ENCODE peak calls at places on chromosomes 5 and 9, in five cellular contexts. One of them, this sample, is unnamed.
A peak's percentile ranks its signal among the peaks of the same experiment; 100 is the strongest.

GRCh38 chr5:119486-120097 is 27.6 kb downstream of the PLEKHG4B start:
- DNase-seq in astrocyte: no peak
- DNase-seq in fibroblast of lung: no peak
- DNase-seq in GM13977: no peak
- DNase-seq in astrocyte of the cerebellum: no peak
- DNase-seq in this sample: no peak

GRCh38 chr5:150836703-150837102 is 9.6 kb upstream of the IRGM start:
- DNase-seq in astrocyte: no peak
- DNase-seq in fibroblast of lung: no peak
- DNase-seq in GM13977: no peak
- DNase-seq in astrocyte of the cerebellum: no peak
- DNase-seq in this sample: no peak

GRCh38 chr9:32866292-32866691 is 83.0 kb downstream of the TMEM215 start:
- DNase-seq in astrocyte: peak; percentile 52
- DNase-seq in fibroblast of lung: no peak
- DNase-seq in GM13977: no peak
- DNase-seq in astrocyte of the cerebellum: no peak
- DNase-seq in this sample: no peak

GRCh38 chr5:76801159-76801802 is 17.5 kb upstream of the F2RL1 start:
- DNase-seq in astrocyte: peak; percentile 94
- DNase-seq in fibroblast of lung: peak; percentile 81
- DNase-seq in GM13977: no peak
- DNase-seq in astrocyte of the cerebellum: peak; percentile 76
- DNase-seq in this sample: no peak

GRCh38 chr5:143023447-143024096 is 253.4 kb downstream of the ARHGAP26 start:
- DNase-seq in astrocyte: no peak
- DNase-seq in fibroblast of lung: peak; percentile 79
- DNase-seq in GM13977: no peak
- DNase-seq in astrocyte of the cerebellum: no peak
- DNase-seq in this sample: no peak

GRCh38 chr9:15244001-15244441 is 63.0 kb downstream of the TTC39B start:
- DNase-seq in astrocyte: peak; percentile 48
- DNase-seq in fibroblast of lung: peak; percentile 67
- DNase-seq in GM13977: no peak
- DNase-seq in astrocyte of the cerebellum: peak; percentile 11
- DNase-seq in this sample: no peak

GRCh38 chr9:7735311-7735710 is 64.3 kb downstream of the DMAC1 start:
- DNase-seq in astrocyte: no peak
- DNase-seq in fibroblast of lung: no peak
- DNase-seq in GM13977: no peak
- DNase-seq in astrocyte of the cerebellum: no peak
- DNase-seq in this sample: no peak

GRCh38 chr9:78566948-78567675 is 270.2 kb downstream of the PSAT1 start:
- DNase-seq in astrocyte: peak; percentile 60
- DNase-seq in fibroblast of lung: peak; percentile 79
- DNase-seq in GM13977: no peak
- DNase-seq in astrocyte of the cerebellum: no peak
- DNase-seq in this sample: no peak

GRCh38 chr5:34552686-34553085 is 103.4 kb upstream of the RAI14 start:
- DNase-seq in astrocyte: no peak
- DNase-seq in fibroblast of lung: no peak
- DNase-seq in GM13977: no peak
- DNase-seq in astrocyte of the cerebellum: no peak
- DNase-seq in this sample: no peak

GRCh38 chr5:68182534-68182933 is 33.0 kb upstream of the PIK3R1 start:
- DNase-seq in astrocyte: no peak
- DNase-seq in fibroblast of lung: no peak
- DNase-seq in GM13977: no peak
- DNase-seq in astrocyte of the cerebellum: no peak
- DNase-seq in this sample: no peak

GRCh38 chr9:136463578-136463977 is 19.3 kb downstream of the SEC16A start:
- DNase-seq in astrocyte: no peak
- DNase-seq in fibroblast of lung: no peak
- DNase-seq in GM13977: no peak
- DNase-seq in astrocyte of the cerebellum: no peak
- DNase-seq in this sample: no peak

GRCh38 chr5:1474183-1474839 is 29.1 kb upstream of the SLC6A3 start:
- DNase-seq in astrocyte: no peak
- DNase-seq in fibroblast of lung: no peak
- DNase-seq in GM13977: no peak
- DNase-seq in astrocyte of the cerebellum: no peak
- DNase-seq in this sample: no peak

GRCh38 chr9:110615526-110615925 is 36.0 kb upstream of the SVEP1 start:
- DNase-seq in astrocyte: peak; percentile 77
- DNase-seq in fibroblast of lung: no peak
- DNase-seq in GM13977: no peak
- DNase-seq in astrocyte of the cerebellum: peak; percentile 82
- DNase-seq in this sample: no peak

GRCh38 chr5:138663561-138663960 is 88.4 kb upstream of the HSPA9 start:
- DNase-seq in astrocyte: no peak
- DNase-seq in fibroblast of lung: no peak
- DNase-seq in GM13977: no peak
- DNase-seq in astrocyte of the cerebellum: no peak
- DNase-seq in this sample: no peak

GRCh38 chr5:67234671-67235176 is 38.1 kb upstream of the CD180 start:
- DNase-seq in astrocyte: peak; percentile 87
- DNase-seq in fibroblast of lung: peak; percentile 87
- DNase-seq in GM13977: no peak
- DNase-seq in astrocyte of the cerebellum: peak; percentile 95
- DNase-seq in this sample: no peak

GRCh38 chr5:151620463-151620844 is 29.3 kb upstream of the FAT2 start:
- DNase-seq in astrocyte: no peak
- DNase-seq in fibroblast of lung: no peak
- DNase-seq in GM13977: no peak
- DNase-seq in astrocyte of the cerebellum: no peak
- DNase-seq in this sample: no peak

GRCh38 chr9:135087489-135087791 is at the start of gene OLFM1:
- DNase-seq in astrocyte: peak; percentile 41
- DNase-seq in fibroblast of lung: peak; percentile 47
- DNase-seq in GM13977: peak; percentile 71
- DNase-seq in astrocyte of the cerebellum: no peak
- DNase-seq in this sample: peak; percentile 81

GRCh38 chr5:141875795-141876627 is 2.2 kb downstream of the PCDH1 start:
- DNase-seq in astrocyte: no peak
- DNase-seq in fibroblast of lung: no peak
- DNase-seq in GM13977: no peak
- DNase-seq in astrocyte of the cerebellum: no peak
- DNase-seq in this sample: peak; percentile 66

GRCh38 chr5:10056228-10056760 is 193.4 kb downstream of the ATPSCKMT start:
- DNase-seq in astrocyte: no peak
- DNase-seq in fibroblast of lung: no peak
- DNase-seq in GM13977: no peak
- DNase-seq in astrocyte of the cerebellum: no peak
- DNase-seq in this sample: no peak

GRCh38 chr9:85900504-85901201 is 40.3 kb upstream of the NAA35 start:
- DNase-seq in astrocyte: peak; percentile 4
- DNase-seq in fibroblast of lung: peak; percentile 47
- DNase-seq in GM13977: peak; percentile 39
- DNase-seq in astrocyte of the cerebellum: no peak
- DNase-seq in this sample: no peak

GRCh38 chr5:66138572-66139116 is 5.5 kb upstream of the SREK1 start:
- DNase-seq in astrocyte: no peak
- DNase-seq in fibroblast of lung: no peak
- DNase-seq in GM13977: no peak
- DNase-seq in astrocyte of the cerebellum: no peak
- DNase-seq in this sample: no peak

GRCh38 chr5:29307498-29307897 is 1886.0 kb upstream of the CDH6 start:
- DNase-seq in astrocyte: no peak
- DNase-seq in fibroblast of lung: no peak
- DNase-seq in GM13977: no peak
- DNase-seq in astrocyte of the cerebellum: no peak
- DNase-seq in this sample: no peak

GRCh38 chr5:29902859-29903258 is 1290.6 kb upstream of the CDH6 start:
- DNase-seq in astrocyte: no peak
- DNase-seq in fibroblast of lung: no peak
- DNase-seq in GM13977: no peak
- DNase-seq in astrocyte of the cerebellum: no peak
- DNase-seq in this sample: no peak

GRCh38 chr5:56854920-56855319 is 39.6 kb downstream of the MAP3K1 start:
- DNase-seq in astrocyte: no peak
- DNase-seq in fibroblast of lung: no peak
- DNase-seq in GM13977: no peak
- DNase-seq in astrocyte of the cerebellum: no peak
- DNase-seq in this sample: no peak

GRCh38 chr9:72588336-72588735 is 66.9 kb downstream of the TMC1 start:
- DNase-seq in astrocyte: peak; percentile 53
- DNase-seq in fibroblast of lung: peak; percentile 54
- DNase-seq in GM13977: no peak
- DNase-seq in astrocyte of the cerebellum: peak; percentile 60
- DNase-seq in this sample: no peak

GRCh38 chr5:176151286-176151685 is 86.9 kb upstream of the SIMC1 start:
- DNase-seq in astrocyte: peak; percentile 59
- DNase-seq in fibroblast of lung: peak; percentile 49
- DNase-seq in GM13977: no peak
- DNase-seq in astrocyte of the cerebellum: no peak
- DNase-seq in this sample: no peak

GRCh38 chr5:9160747-9161146 is 385.1 kb downstream of the SEMA5A start:
- DNase-seq in astrocyte: no peak
- DNase-seq in fibroblast of lung: no peak
- DNase-seq in GM13977: no peak
- DNase-seq in astrocyte of the cerebellum: no peak
- DNase-seq in this sample: no peak

GRCh38 chr5:140883927-140884697 is 2.2 kb downstream of the PCDHA13 start:
- DNase-seq in astrocyte: no peak
- DNase-seq in fibroblast of lung: no peak
- DNase-seq in GM13977: peak; percentile 5
- DNase-seq in astrocyte of the cerebellum: no peak
- DNase-seq in this sample: no peak

GRCh38 chr5:59092758-59093157 is 509.9 kb downstream of the RAB3C start:
- DNase-seq in astrocyte: no peak
- DNase-seq in fibroblast of lung: peak; percentile 40
- DNase-seq in GM13977: no peak
- DNase-seq in astrocyte of the cerebellum: no peak
- DNase-seq in this sample: no peak

GRCh38 chr9:131992906-131993657 is 86.6 kb downstream of the MED27 start:
- DNase-seq in astrocyte: no peak
- DNase-seq in fibroblast of lung: no peak
- DNase-seq in GM13977: no peak
- DNase-seq in astrocyte of the cerebellum: no peak
- DNase-seq in this sample: no peak

GRCh38 chr9:9061599-9061998 is 1262.0 kb upstream of the DMAC1 start:
- DNase-seq in astrocyte: no peak
- DNase-seq in fibroblast of lung: no peak
- DNase-seq in GM13977: no peak
- DNase-seq in astrocyte of the cerebellum: no peak
- DNase-seq in this sample: no peak

GRCh38 chr5:4662845-4663244 is 477.3 kb upstream of the ADAMTS16 start:
- DNase-seq in astrocyte: peak; percentile 49
- DNase-seq in fibroblast of lung: no peak
- DNase-seq in GM13977: no peak
- DNase-seq in astrocyte of the cerebellum: no peak
- DNase-seq in this sample: no peak

GRCh38 chr9:36100532-36100931 is 36.0 kb upstream of the GLIPR2 start:
- DNase-seq in astrocyte: peak; percentile 75
- DNase-seq in fibroblast of lung: no peak
- DNase-seq in GM13977: no peak
- DNase-seq in astrocyte of the cerebellum: peak; percentile 15
- DNase-seq in this sample: no peak
- TF ChIP-seq CTCF in astrocyte: peak; percentile 25
- TF ChIP-seq CTCF in fibroblast of lung: no peak
- TF ChIP-seq CTCF in GM13977: no peak
- TF ChIP-seq CTCF in astrocyte of the cerebellum: peak; percentile 19
- TF ChIP-seq CTCF in this sample: no peak

DNA sequence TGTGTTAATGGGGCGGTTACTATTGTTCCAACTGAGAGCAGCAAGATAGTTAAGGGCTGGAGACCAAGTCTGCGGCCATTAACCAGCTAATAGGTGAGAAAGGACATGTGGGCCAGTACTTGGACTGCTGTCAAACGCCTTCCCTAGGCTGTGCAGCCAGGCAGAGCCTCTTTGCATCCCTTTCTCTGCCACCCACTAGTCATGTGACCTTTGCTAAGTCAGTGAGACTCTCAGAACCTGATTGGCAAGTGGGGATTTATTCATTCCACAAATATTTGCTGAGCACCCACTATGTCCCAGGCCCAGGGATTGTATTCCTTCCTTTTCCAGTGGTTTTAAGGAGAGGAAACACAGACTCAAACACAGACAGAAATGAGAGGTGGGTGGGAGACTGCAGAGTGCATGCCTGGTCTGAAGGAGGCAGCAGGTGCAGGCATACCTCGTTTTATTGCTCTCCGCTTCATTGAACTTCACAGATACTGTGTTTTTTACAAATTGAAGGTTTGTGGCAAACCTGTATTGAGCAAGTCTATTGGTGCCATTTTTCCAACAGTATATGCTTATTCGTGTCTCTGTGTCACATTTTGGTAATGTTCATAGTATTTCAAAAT is 71.6 kb upstream of the GALNT10 start:
- DNase-seq in astrocyte: peak; percentile 33
- DNase-seq in fibroblast of lung: no peak
- DNase-seq in GM13977: no peak
- DNase-seq in astrocyte of the cerebellum: no peak
- DNase-seq in this sample: no peak
- TF ChIP-seq CTCF in astrocyte: no peak
- TF ChIP-seq CTCF in fibroblast of lung: no peak
- TF ChIP-seq CTCF in GM13977: peak; percentile 2
- TF ChIP-seq CTCF in astrocyte of the cerebellum: no peak
- TF ChIP-seq CTCF in this sample: no peak

GRCh38 chr5:134245101-134245604 is 19.3 kb upstream of the PPP2CA start:
- DNase-seq in astrocyte: peak; percentile 80
- DNase-seq in fibroblast of lung: peak; percentile 75
- DNase-seq in GM13977: no peak
- DNase-seq in astrocyte of the cerebellum: peak; percentile 48
- DNase-seq in this sample: no peak

GRCh38 chr5:134240421-134240962 is 14.6 kb upstream of the PPP2CA start:
- DNase-seq in astrocyte: peak; percentile 82
- DNase-seq in fibroblast of lung: peak; percentile 86
- DNase-seq in GM13977: peak; percentile 46
- DNase-seq in astrocyte of the cerebellum: peak; percentile 55
- DNase-seq in this sample: no peak

GRCh38 chr5:134245692-134246091 is 19.8 kb upstream of the PPP2CA start:
- DNase-seq in astrocyte: no peak
- DNase-seq in fibroblast of lung: no peak
- DNase-seq in GM13977: no peak
- DNase-seq in astrocyte of the cerebellum: no peak
- DNase-seq in this sample: no peak

GRCh38 chr5:134246771-134247329 is 21.0 kb upstream of the PPP2CA start:
- DNase-seq in astrocyte: no peak
- DNase-seq in fibroblast of lung: no peak
- DNase-seq in GM13977: no peak
- DNase-seq in astrocyte of the cerebellum: no peak
- DNase-seq in this sample: no peak

DNA sequence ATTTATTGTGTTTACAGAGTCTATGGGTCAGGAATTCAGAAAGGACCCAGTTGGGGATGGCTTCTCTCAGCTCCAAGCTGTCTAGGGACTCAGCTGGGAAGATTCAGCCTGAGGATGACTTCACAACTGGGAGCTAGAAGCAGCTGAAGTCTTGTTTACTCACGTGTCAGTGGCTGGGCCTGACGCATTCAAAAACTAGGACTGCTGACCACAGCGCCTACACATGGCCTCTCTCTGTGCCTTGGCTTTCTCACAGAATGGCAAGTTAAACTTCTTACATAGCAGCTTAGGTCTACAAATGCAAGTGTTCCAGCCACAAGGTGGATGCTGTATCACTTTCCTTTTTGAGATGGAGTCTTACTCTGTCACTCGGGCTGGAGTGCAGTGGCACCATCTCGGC is 16.3 kb upstream of the PPP2CA start:
- DNase-seq in astrocyte: peak; percentile 90
- DNase-seq in fibroblast of lung: peak; percentile 97
- DNase-seq in GM13977: no peak
- DNase-seq in astrocyte of the cerebellum: no peak
- DNase-seq in this sample: no peak
- TF ChIP-seq CTCF in astrocyte: no peak
- TF ChIP-seq CTCF in fibroblast of lung: peak; percentile 23
- TF ChIP-seq CTCF in GM13977: no peak
- TF ChIP-seq CTCF in astrocyte of the cerebellum: no peak
- TF ChIP-seq CTCF in this sample: no peak

GRCh38 chr9:116208417-116209232 is 55.0 kb downstream of the PAPPA start:
- DNase-seq in astrocyte: no peak
- DNase-seq in fibroblast of lung: peak; percentile 64
- DNase-seq in GM13977: no peak
- DNase-seq in astrocyte of the cerebellum: no peak
- DNase-seq in this sample: no peak
- TF ChIP-seq CTCF in astrocyte: no peak
- TF ChIP-seq CTCF in fibroblast of lung: peak; percentile 15
- TF ChIP-seq CTCF in GM13977: no peak
- TF ChIP-seq CTCF in astrocyte of the cerebellum: no peak
- TF ChIP-seq CTCF in this sample: no peak

This sample was measured in type B pancreatic cell.